ENCODE peak calls at places on chromosomes 16 and 17, in five cellular contexts. Z is A549, H is aorta, X is body of pancreas, D is pancreas. F is an unnamed sample.

GRCh38 chr17:17408236-17408794 is 68.5 kb upstream of the MED9 start:
- ATAC-seq in Z (no peak), H (no peak), X (peak; percentile 67), D (peak; percentile 32), F (peak; percentile 59)

GRCh38 chr17:13590441-13590840 is 11.3 kb downstream of the HS3ST3A1 start:
- ATAC-seq in Z (no peak), H (no peak), X (no peak), D (no peak), F (no peak)

GRCh38 chr16:89498839-89499238 is 8.5 kb upstream of the ANKRD11 start:
- ATAC-seq in Z (no peak), H (no peak), X (no peak), D (no peak), F (peak; percentile 34)

GRCh38 chr17:76585048-76585648 is 512 bp downstream of the ST6GALNAC2 start:
- ATAC-seq in Z (no peak), H (peak; percentile 71), X (peak; percentile 38), D (peak; percentile 30), F (peak; percentile 26)

GRCh38 chr17:79905832-79906231 is 66.6 kb upstream of the CBX4 start:
- ATAC-seq in Z (peak; percentile 92), H (no peak), X (no peak), D (no peak), F (no peak)

GRCh38 chr16:89737341-89738071 is 16.2 kb downstream of the ZNF276 start:
- ATAC-seq in Z (no peak), H (no peak), X (no peak), D (no peak), F (no peak)

GRCh38 chr17:43444223-43445008 is 39.4 kb upstream of the DHX8 start:
- ATAC-seq in Z (no peak), H (no peak), X (peak; percentile 68), D (peak; percentile 30), F (no peak)

GRCh38 chr16:10608687-10609409 is 28.4 kb upstream of the EMP2 start:
- ATAC-seq in Z (peak; percentile 58), H (peak; percentile 80), X (no peak), D (no peak), F (peak; percentile 61)

GRCh38 chr16:69381231-69381630 is 4.6 kb downstream of the TERF2 start:
- ATAC-seq in Z (no peak), H (no peak), X (no peak), D (no peak), F (no peak)

GRCh38 chr17:77036136-77036840 is 104.5 kb upstream of the SEC14L1 start:
- ATAC-seq in Z (peak; percentile 16), H (no peak), X (no peak), D (no peak), F (no peak)

GRCh38 chr16:67449739-67450138 is 18.8 kb downstream of the HSD11B2 start:
- ATAC-seq in Z (no peak), H (no peak), X (no peak), D (no peak), F (no peak)

GRCh38 chr17:29243792-29244191 is 2.9 kb upstream of the CRYBA1 start:
- ATAC-seq in Z (peak; percentile 64), H (no peak), X (no peak), D (no peak), F (no peak)

GRCh38 chr17:21218101-21218500 is 4.1 kb upstream of the TMEM11 start:
- ATAC-seq in Z (no peak), H (no peak), X (no peak), D (no peak), F (no peak)

GRCh38 chr16:57893559-57894389 is 77.2 kb downstream of the CNGB1 start:
- ATAC-seq in Z (peak; percentile 88), H (no peak), X (peak; percentile 83), D (peak; percentile 71), F (peak; percentile 24)

GRCh38 chr17:15232517-15232915 is 32.6 kb downstream of the PMP22 start:
- ATAC-seq in Z (no peak), H (no peak), X (no peak), D (no peak), F (no peak)

GRCh38 chr17:7258731-7259554 is 3.3 kb downstream of the CLDN7 start:
- ATAC-seq in Z (peak; percentile 15), H (no peak), X (no peak), D (no peak), F (no peak)

GRCh38 chr16:5415123-5415522 is 317.5 kb upstream of the EEF2KMT start:
- ATAC-seq in Z (no peak), H (no peak), X (no peak), D (no peak), F (no peak)

GRCh38 chr17:1736348-1737281 is 6.1 kb upstream of the SERPINF2 start:
- ATAC-seq in Z (peak; percentile 78), H (peak; percentile 27), X (peak; percentile 21), D (no peak), F (peak; percentile 48)

GRCh38 chr17:4892063-4892410 is 7.3 kb upstream of the C17orf107 start:
- ATAC-seq in Z (no peak), H (no peak), X (no peak), D (no peak), F (no peak)

GRCh38 chr17:57343717-57344116 is 87.4 kb downstream of the MSI2 start:
- ATAC-seq in Z (no peak), H (no peak), X (no peak), D (no peak), F (no peak)

GRCh38 chr16:87295259-87295658 is 21.9 kb downstream of the C16orf95 start:
- ATAC-seq in Z (peak; percentile 58), H (no peak), X (no peak), D (no peak), F (no peak)

GRCh38 chr17:42475121-42475520 is 16.4 kb downstream of the ATP6V0A1 start:
- ATAC-seq in Z (no peak), H (no peak), X (no peak), D (no peak), F (no peak)

GRCh38 chr16:53224932-53225533 is 170.2 kb downstream of the CHD9 start:
- ATAC-seq in Z (peak; percentile 57), H (no peak), X (no peak), D (no peak), F (no peak)

GRCh38 chr17:82985436-82985820 is 94.0 kb upstream of the METRNL start:
- ATAC-seq in Z (no peak), H (no peak), X (no peak), D (no peak), F (no peak)

GRCh38 chr17:72594248-72594647 is 473.4 kb downstream of the SOX9 start:
- ATAC-seq in Z (no peak), H (no peak), X (no peak), D (no peak), F (no peak)

GRCh38 chr16:85205747-85206471 is 93.6 kb upstream of the CIBAR2 start:
- ATAC-seq in Z (no peak), H (no peak), X (no peak), D (no peak), F (no peak)
- H3K4me1 ChIP-seq in Z (peaks cover 19% of the 10 kb centered on the region), H (no peaks in the 10 kb centered on the region), X (peaks cover 53% of the 10 kb centered on the region), D (peaks cover 23% of the 10 kb centered on the region), F (peaks cover 14% of the 10 kb centered on the region)

GRCh38 chr17:607341-608060 is 107.1 kb downstream of the VPS53 start:
- ATAC-seq in Z (no peak), H (no peak), X (no peak), D (no peak), F (no peak)
- H3K4me1 ChIP-seq in Z (peaks cover 3% of the 10 kb centered on the region), H (no peaks in the 10 kb centered on the region), X (no peaks in the 10 kb centered on the region), D (no peaks in the 10 kb centered on the region), F (no peaks in the 10 kb centered on the region)

GRCh38 chr17:48489781-48490180 is 41.0 kb downstream of the HOXB1 start:
- ATAC-seq in Z (no peak), H (no peak), X (no peak), D (no peak), F (no peak)
- H3K4me1 ChIP-seq in Z (peaks cover 16% of the 10 kb centered on the region), H (no peaks in the 10 kb centered on the region), X (peaks cover 9% of the 10 kb centered on the region), D (peaks cover 5% of the 10 kb centered on the region), F (no peaks in the 10 kb centered on the region)

DNA sequence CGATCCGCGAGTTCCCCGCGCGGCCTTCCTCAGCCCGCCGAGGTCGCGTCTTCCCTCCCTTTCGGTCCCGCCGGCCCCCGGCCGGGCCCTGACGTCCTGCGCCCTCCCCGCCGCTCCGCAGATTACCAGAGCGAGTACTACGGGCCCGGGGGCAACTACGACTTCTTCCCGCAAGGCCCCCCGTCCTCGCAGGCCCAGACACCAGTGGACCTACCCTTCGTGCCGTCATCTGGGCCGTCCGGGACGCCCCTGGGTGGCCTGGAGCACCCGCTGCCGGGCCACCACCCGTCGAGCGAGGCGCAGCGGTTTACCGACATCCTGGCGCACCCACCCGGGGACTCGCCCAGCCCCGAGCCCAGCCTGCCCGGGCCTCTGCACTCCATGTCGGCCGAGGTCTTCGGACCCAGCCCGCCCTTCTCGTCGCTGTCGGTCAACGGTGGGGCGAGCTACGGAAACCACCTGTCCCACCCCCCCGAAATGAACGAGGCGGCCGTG is 5.4 kb downstream of the LHX1 start:
- ATAC-seq in Z (no peak), H (no peak), X (no peak), D (no peak), F (no peak)
- H3K4me1 ChIP-seq in Z (no peaks in the 10 kb centered on the region), H (no peaks in the 10 kb centered on the region), X (peaks cover 38% of the 10 kb centered on the region), D (peaks cover 6% of the 10 kb centered on the region), F (no peaks in the 10 kb centered on the region)

GRCh38 chr17:81865358-81865732 is 5.0 kb upstream of the P4HB start:
- ATAC-seq in Z (no peak), H (no peak), X (no peak), D (no peak), F (no peak)

GRCh38 chr17:81863123-81863675 is 2.9 kb upstream of the P4HB start:
- ATAC-seq in Z (no peak), H (no peak), X (no peak), D (no peak), F (no peak)

GRCh38 chr17:81865733-81866439 is 5.3 kb downstream of the ARHGDIA start:
- ATAC-seq in Z (no peak), H (no peak), X (peak; percentile 62), D (peak; percentile 46), F (no peak)

GRCh38 chr17:81866440-81867122 is 4.6 kb downstream of the ARHGDIA start:
- ATAC-seq in Z (peak; percentile 2), H (no peak), X (no peak), D (no peak), F (no peak)

DNA sequence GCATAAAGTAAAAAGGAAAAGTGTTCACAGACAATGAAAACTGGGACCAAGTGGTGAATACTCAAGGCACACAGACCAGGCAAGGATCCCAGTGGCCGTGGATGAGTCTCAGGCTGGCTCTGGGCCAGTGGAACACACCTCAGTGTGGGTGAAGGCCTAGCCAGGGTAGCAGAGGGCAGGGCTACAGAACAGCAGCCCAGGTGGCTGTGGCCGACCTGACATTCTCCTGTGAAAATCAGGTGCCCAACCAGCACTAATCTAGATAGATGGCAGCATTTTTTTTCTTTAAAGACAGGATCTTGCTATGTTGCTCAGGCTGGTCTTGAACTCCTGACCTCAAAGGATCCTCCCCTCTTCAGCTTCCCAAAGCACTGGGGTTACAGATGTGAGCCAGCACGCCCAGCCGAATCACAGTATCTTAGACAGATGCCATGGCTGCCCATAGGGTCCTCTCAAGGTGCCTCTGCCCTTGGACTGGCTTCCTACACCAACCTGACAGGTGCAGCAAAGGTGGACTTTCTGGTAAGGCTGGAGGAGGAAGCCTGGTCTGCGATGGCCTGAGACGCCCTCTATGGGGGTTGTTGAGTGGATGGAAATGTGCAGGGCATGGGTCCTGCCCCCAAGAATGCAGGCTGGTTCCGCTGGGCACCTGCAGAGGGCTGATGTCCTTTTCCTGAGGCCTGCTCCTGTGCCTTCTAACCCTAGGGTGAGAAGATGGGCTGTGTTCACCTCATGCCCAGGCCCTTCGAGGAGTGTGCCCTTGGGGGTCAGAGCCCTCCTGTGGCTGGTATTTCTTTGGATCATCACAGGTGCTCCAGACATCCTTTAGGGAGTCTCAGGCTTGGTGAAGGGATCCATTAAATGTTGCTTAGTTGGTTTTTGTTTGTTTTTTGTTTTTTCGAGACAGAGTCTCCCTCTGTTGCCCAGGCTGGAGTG is 3.8 kb upstream of the P4HB start:
- ATAC-seq in Z (no peak), H (no peak), X (no peak), D (no peak), F (no peak)
- H3K4me1 ChIP-seq in Z (peaks cover 54% of the 10 kb centered on the region), H (peaks cover 2% of the 10 kb centered on the region), X (peaks cover 76% of the 10 kb centered on the region), D (peaks cover 52% of the 10 kb centered on the region), F (no peaks in the 10 kb centered on the region)